ENCODE peak calls at places on chromosomes 16 and 17, in seven cellular contexts. One of them, this sample, is unnamed.
A peak's percentile ranks its signal among the peaks of the same experiment; 100 is the strongest.

GRCh38 chr17:64058547-64059115 is 38.2 kb upstream of the ICAM2 start:
- DNase-seq in A549: no peak
- DNase-seq in CD8-positive, alpha-beta memory T cell: no peak
- DNase-seq in psoas muscle: no peak
- DNase-seq in testis: no peak
- DNase-seq in neural progenitor cell: no peak
- DNase-seq in CD4-positive, alpha-beta memory T cell: no peak
- DNase-seq in this sample: no peak

GRCh38 chr16:48321307-48322036 is 63.7 kb downstream of the SIAH1 start:
- DNase-seq in A549: no peak
- DNase-seq in CD8-positive, alpha-beta memory T cell: no peak
- DNase-seq in psoas muscle: no peak
- DNase-seq in testis: no peak
- DNase-seq in neural progenitor cell: no peak
- DNase-seq in CD4-positive, alpha-beta memory T cell: no peak
- DNase-seq in this sample: no peak

GRCh38 chr17:38981640-38982039 is 14.4 kb upstream of the FBXO47 start:
- DNase-seq in A549: no peak
- DNase-seq in CD8-positive, alpha-beta memory T cell: no peak
- DNase-seq in psoas muscle: no peak
- DNase-seq in testis: no peak
- DNase-seq in neural progenitor cell: no peak
- DNase-seq in CD4-positive, alpha-beta memory T cell: no peak
- DNase-seq in this sample: no peak

GRCh38 chr17:47352848-47353247 is 29.1 kb downstream of the EFCAB13 start:
- DNase-seq in A549: no peak
- DNase-seq in CD8-positive, alpha-beta memory T cell: no peak
- DNase-seq in psoas muscle: no peak
- DNase-seq in testis: no peak
- DNase-seq in neural progenitor cell: no peak
- DNase-seq in CD4-positive, alpha-beta memory T cell: no peak
- DNase-seq in this sample: no peak

GRCh38 chr17:64240261-64240740 is 22.8 kb downstream of the TEX2 start:
- DNase-seq in A549: no peak
- DNase-seq in CD8-positive, alpha-beta memory T cell: no peak
- DNase-seq in psoas muscle: no peak
- DNase-seq in testis: no peak
- DNase-seq in neural progenitor cell: peak; percentile 49
- DNase-seq in CD4-positive, alpha-beta memory T cell: no peak
- DNase-seq in this sample: no peak

GRCh38 chr16:22018559-22018958 is 10.6 kb downstream of the MOSMO start:
- DNase-seq in A549: no peak
- DNase-seq in CD8-positive, alpha-beta memory T cell: no peak
- DNase-seq in psoas muscle: no peak
- DNase-seq in testis: no peak
- DNase-seq in neural progenitor cell: no peak
- DNase-seq in CD4-positive, alpha-beta memory T cell: no peak
- DNase-seq in this sample: no peak

GRCh38 chr16:84885024-84885910 is 65.5 kb downstream of the CRISPLD2 start:
- DNase-seq in A549: no peak
- DNase-seq in CD8-positive, alpha-beta memory T cell: no peak
- DNase-seq in psoas muscle: no peak
- DNase-seq in testis: peak; percentile 68
- DNase-seq in neural progenitor cell: peak; percentile 41
- DNase-seq in CD4-positive, alpha-beta memory T cell: no peak
- DNase-seq in this sample: no peak

GRCh38 chr16:24984903-24985675 is 30.1 kb downstream of the ARHGAP17 start:
- DNase-seq in A549: no peak
- DNase-seq in CD8-positive, alpha-beta memory T cell: no peak
- DNase-seq in psoas muscle: no peak
- DNase-seq in testis: no peak
- DNase-seq in neural progenitor cell: no peak
- DNase-seq in CD4-positive, alpha-beta memory T cell: no peak
- DNase-seq in this sample: no peak

GRCh38 chr16:69315486-69316311 is 4.5 kb downstream of the VPS4A start:
- DNase-seq in A549: no peak
- DNase-seq in CD8-positive, alpha-beta memory T cell: no peak
- DNase-seq in psoas muscle: no peak
- DNase-seq in testis: no peak
- DNase-seq in neural progenitor cell: no peak
- DNase-seq in CD4-positive, alpha-beta memory T cell: no peak
- DNase-seq in this sample: no peak

GRCh38 chr16:57235128-57236092 is 9.6 kb upstream of the ARL2BP start:
- DNase-seq in A549: no peak
- DNase-seq in CD8-positive, alpha-beta memory T cell: no peak
- DNase-seq in psoas muscle: no peak
- DNase-seq in testis: no peak
- DNase-seq in neural progenitor cell: no peak
- DNase-seq in CD4-positive, alpha-beta memory T cell: no peak
- DNase-seq in this sample: no peak

GRCh38 chr16:68873635-68874471 is 30.5 kb downstream of the TANGO6 start:
- DNase-seq in A549: no peak
- DNase-seq in CD8-positive, alpha-beta memory T cell: no peak
- DNase-seq in psoas muscle: no peak
- DNase-seq in testis: no peak
- DNase-seq in neural progenitor cell: peak; percentile 19
- DNase-seq in CD4-positive, alpha-beta memory T cell: no peak
- DNase-seq in this sample: no peak

GRCh38 chr17:27609606-27610303 is 21.2 kb upstream of the LGALS9 start:
- DNase-seq in A549: peak; percentile 46
- DNase-seq in CD8-positive, alpha-beta memory T cell: no peak
- DNase-seq in psoas muscle: no peak
- DNase-seq in testis: peak; percentile 70
- DNase-seq in neural progenitor cell: peak; percentile 42
- DNase-seq in CD4-positive, alpha-beta memory T cell: peak; percentile 7
- DNase-seq in this sample: no peak

DNA sequence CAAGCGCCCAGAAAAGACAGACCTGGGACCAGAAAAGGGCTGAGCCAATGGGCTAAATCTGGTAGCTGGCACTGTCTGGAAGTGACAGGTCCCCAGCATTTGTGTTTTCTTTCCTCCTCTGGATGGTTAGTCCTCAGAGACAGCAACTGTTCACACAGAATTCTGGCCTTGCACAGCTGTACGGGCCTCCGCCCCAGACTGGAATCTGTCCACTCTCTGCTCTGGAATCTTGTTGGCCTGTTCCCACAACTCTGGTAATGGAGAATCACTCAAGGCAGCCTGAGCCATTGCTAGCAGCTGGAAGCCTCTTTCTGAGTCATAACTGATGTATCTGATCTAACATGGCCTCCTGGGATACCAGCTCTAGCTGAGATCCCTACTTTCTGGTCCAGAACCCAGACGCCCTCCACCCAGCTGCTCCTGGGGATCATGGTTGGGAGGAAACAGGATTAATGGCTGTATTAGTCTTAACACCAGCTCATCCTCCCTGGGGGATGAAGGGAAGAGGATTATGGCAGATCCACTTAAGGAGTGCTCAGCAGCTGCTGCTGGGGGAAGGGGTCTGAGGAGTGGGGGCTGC is 9.1 kb downstream of the ZNF668 start:
- DNase-seq in A549: peak; percentile 55
- DNase-seq in CD8-positive, alpha-beta memory T cell: no peak
- DNase-seq in psoas muscle: peak; percentile 80
- DNase-seq in testis: peak; percentile 61
- DNase-seq in neural progenitor cell: peak; percentile 61
- DNase-seq in CD4-positive, alpha-beta memory T cell: no peak
- DNase-seq in this sample: no peak
- H3K4me3 ChIP-seq in A549: no peak overlapping the region
- H3K4me3 ChIP-seq in CD8-positive, alpha-beta memory T cell: no peak overlapping the region
- H3K4me3 ChIP-seq in psoas muscle: no peak overlapping the region
- H3K4me3 ChIP-seq in testis: no peak overlapping the region
- H3K4me3 ChIP-seq in neural progenitor cell: no peak overlapping the region
- H3K4me3 ChIP-seq in CD4-positive, alpha-beta memory T cell: no peak overlapping the region
- H3K4me3 ChIP-seq in this sample: no peak overlapping the region

DNA sequence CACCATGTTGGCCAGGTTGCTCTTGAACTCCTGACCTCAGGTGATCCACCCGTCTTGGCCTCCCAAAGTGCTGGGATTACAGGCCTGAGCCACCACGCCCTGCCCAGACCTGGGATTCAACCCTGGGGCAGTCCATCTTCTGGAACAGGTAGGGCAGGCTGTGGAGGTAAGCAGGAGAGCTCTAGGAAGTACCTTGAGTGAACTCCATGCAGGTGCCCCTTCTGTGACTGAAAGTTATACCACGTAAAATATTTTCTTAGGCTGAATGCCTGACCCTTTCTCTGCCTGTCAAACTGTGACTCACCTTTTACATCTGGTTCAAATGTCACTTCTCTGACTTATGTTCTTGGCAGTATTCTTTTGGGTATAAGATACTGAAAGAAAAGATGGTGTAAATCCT is 86.7 kb upstream of the ELAC2 start:
- DNase-seq in A549: no peak
- DNase-seq in CD8-positive, alpha-beta memory T cell: no peak
- DNase-seq in psoas muscle: no peak
- DNase-seq in testis: no peak
- DNase-seq in neural progenitor cell: no peak
- DNase-seq in CD4-positive, alpha-beta memory T cell: no peak
- DNase-seq in this sample: no peak
- H3K4me1 ChIP-seq in A549: no peaks in the 10 kb centered on the region
- H3K4me1 ChIP-seq in CD8-positive, alpha-beta memory T cell: no peaks in the 10 kb centered on the region
- H3K4me1 ChIP-seq in psoas muscle: no peaks in the 10 kb centered on the region
- H3K4me1 ChIP-seq in testis: no peaks in the 10 kb centered on the region
- H3K4me1 ChIP-seq in neural progenitor cell: peaks cover 4% of the 10 kb centered on the region
- H3K4me1 ChIP-seq in CD4-positive, alpha-beta memory T cell: no peaks in the 10 kb centered on the region
- H3K4me1 ChIP-seq in this sample: no peaks in the 10 kb centered on the region

GRCh38 chr16:8115814-8116213 is 474.5 kb downstream of the TMEM114 start:
- DNase-seq in A549: no peak
- DNase-seq in CD8-positive, alpha-beta memory T cell: no peak
- DNase-seq in psoas muscle: no peak
- DNase-seq in testis: no peak
- DNase-seq in neural progenitor cell: no peak
- DNase-seq in CD4-positive, alpha-beta memory T cell: no peak
- DNase-seq in this sample: no peak
- H3K4me3 ChIP-seq in A549: no peak overlapping the region
- H3K4me3 ChIP-seq in CD8-positive, alpha-beta memory T cell: no peak overlapping the region
- H3K4me3 ChIP-seq in psoas muscle: no peak overlapping the region
- H3K4me3 ChIP-seq in testis: no peak overlapping the region
- H3K4me3 ChIP-seq in neural progenitor cell: no peak overlapping the region
- H3K4me3 ChIP-seq in CD4-positive, alpha-beta memory T cell: no peak overlapping the region
- H3K4me3 ChIP-seq in this sample: no peak overlapping the region

DNA sequence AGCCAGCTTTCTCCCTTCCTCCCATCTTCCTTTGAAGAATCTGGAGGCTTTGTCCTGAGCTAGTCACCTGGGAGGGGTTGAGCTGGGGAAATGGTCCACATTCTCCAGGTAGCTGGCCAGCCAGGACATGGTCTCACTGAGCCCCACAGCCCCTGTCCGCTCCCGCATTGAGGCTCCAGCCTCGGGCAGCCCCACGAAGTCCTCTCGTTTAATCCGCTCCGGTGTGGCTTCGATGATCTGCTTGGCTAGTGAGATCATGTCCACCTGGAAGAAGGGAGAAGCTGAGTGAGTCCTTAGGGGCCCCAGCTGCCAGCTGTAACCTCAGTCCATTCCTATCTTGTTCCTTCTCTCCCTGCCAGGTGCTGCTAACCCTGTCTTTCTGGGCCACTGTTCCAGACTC is 2.7 kb upstream of the SPAG7 start:
- DNase-seq in A549: no peak
- DNase-seq in CD8-positive, alpha-beta memory T cell: no peak
- DNase-seq in psoas muscle: no peak
- DNase-seq in testis: no peak
- DNase-seq in neural progenitor cell: no peak
- DNase-seq in CD4-positive, alpha-beta memory T cell: no peak
- DNase-seq in this sample: no peak
- H3K4me1 ChIP-seq in A549: peaks cover 21% of the 10 kb centered on the region
- H3K4me1 ChIP-seq in CD8-positive, alpha-beta memory T cell: peaks cover 20% of the 10 kb centered on the region
- H3K4me1 ChIP-seq in psoas muscle: peaks cover 51% of the 10 kb centered on the region
- H3K4me1 ChIP-seq in testis: peaks cover 21% of the 10 kb centered on the region
- H3K4me1 ChIP-seq in neural progenitor cell: peaks cover 14% of the 10 kb centered on the region
- H3K4me1 ChIP-seq in CD4-positive, alpha-beta memory T cell: peaks cover 28% of the 10 kb centered on the region
- H3K4me1 ChIP-seq in this sample: peaks cover 25% of the 10 kb centered on the region

GRCh38 chr16:5158494-5158893 is 60.9 kb upstream of the EEF2KMT start:
- DNase-seq in A549: no peak
- DNase-seq in CD8-positive, alpha-beta memory T cell: no peak
- DNase-seq in psoas muscle: no peak
- DNase-seq in testis: no peak
- DNase-seq in neural progenitor cell: no peak
- DNase-seq in CD4-positive, alpha-beta memory T cell: no peak
- DNase-seq in this sample: no peak
- H3K4me3 ChIP-seq in A549: no peak overlapping the region
- H3K4me3 ChIP-seq in CD8-positive, alpha-beta memory T cell: no peak overlapping the region
- H3K4me3 ChIP-seq in psoas muscle: no peak overlapping the region
- H3K4me3 ChIP-seq in testis: no peak overlapping the region
- H3K4me3 ChIP-seq in neural progenitor cell: no peak overlapping the region
- H3K4me3 ChIP-seq in CD4-positive, alpha-beta memory T cell: no peak overlapping the region
- H3K4me3 ChIP-seq in this sample: no peak overlapping the region